ENCODE peak calls at places on chromosomes 7 and 10, in nine cellular contexts. I is activated T-helper 1 cell treated with anti-CD3 and anti-CD28 coated beads, Interleukin-12 subunit alpha, Interleukin-12 subunit beta, Interleukin-2, Interleukin-4 antibody, amounts not matched to agents 30 ng/mL and 10 ng/mL and 1 ng/mL, durations not matched to agents 14 hours and 24 hours and 36 hours; T is activated naive CD4-positive, alpha-beta T cell; X is T follicular helper cell; P is smooth muscle cell of the brain vasculature; U is tibial artery; Q is Kasumi-1; E is mucosa of descending colon; K is dorsolateral prefrontal cortex. C is an unnamed sample.

GRCh38 chr10:27663611-27664010 is 82.0 kb downstream of the MKX start:
- DNase-seq in K (no peak), T (no peak), X (no peak), I (no peak), P (no peak), U (no peak), Q (no peak), E (no peak), C (no peak)

GRCh38 chr10:48981310-48981907 is 41.8 kb upstream of the LRRC18 start:
- DNase-seq in P (peak; percentile 12), Q (no peak), T (no peak), I (peak; percentile 19), U (peak; percentile 74), K (peak; percentile 37), E (peak; percentile 52), X (no peak), C (peak; percentile 47)

GRCh38 chr7:36313607-36314006 is 76.1 kb upstream of the ANLN start:
- DNase-seq in P (no peak), T (no peak), I (no peak), E (no peak), X (no peak), K (no peak), Q (no peak), U (no peak), C (no peak)

GRCh38 chr10:92681306-92681823 is 8.4 kb upstream of the HHEX start:
- DNase-seq in K (no peak), P (no peak), E (no peak), X (no peak), U (no peak), Q (no peak), I (no peak), T (no peak), C (no peak)

GRCh38 chr10:60606343-60607080 is 171.8 kb upstream of the CDK1 start:
- DNase-seq in X (no peak), I (no peak), U (no peak), E (no peak), Q (peak; percentile 78), P (no peak), K (no peak), T (no peak), C (peak; percentile 18)

GRCh38 chr10:102744374-102745051 is 765 bp downstream of the WBP1L start:
- DNase-seq in X (no peak), I (no peak), U (peak; percentile 79), T (no peak), Q (no peak), K (peak; percentile 33), E (peak; percentile 19), P (no peak), C (no peak)

GRCh38 chr7:73828107-73828803 is 2.5 kb upstream of the CLDN4 start:
- DNase-seq in P (no peak), Q (no peak), K (no peak), U (no peak), X (no peak), E (peak; percentile 93), T (no peak), I (no peak), C (peak; percentile 75)

GRCh38 chr10:114427124-114427852 is 23.0 kb upstream of the AFAP1L2 start:
- DNase-seq in X (no peak), Q (no peak), T (no peak), K (no peak), U (no peak), I (no peak), P (peak; percentile 56), E (no peak), C (no peak)

GRCh38 chr7:7913506-7913905 is 55.1 kb upstream of the GLCCI1 start:
- DNase-seq in T (no peak), I (no peak), Q (no peak), E (no peak), X (no peak), K (no peak), P (no peak), U (no peak), C (no peak)

GRCh38 chr7:128035712-128036111 is 4.5 kb upstream of the LRRC4 start:
- DNase-seq in K (no peak), P (no peak), T (no peak), U (no peak), X (no peak), Q (peak; percentile 52), I (no peak), E (no peak), C (peak; percentile 56)

GRCh38 chr7:87316846-87317545 is 28.5 kb upstream of the CROT start:
- DNase-seq in I (no peak), Q (no peak), E (peak; percentile 31), K (no peak), P (peak; percentile 31), T (no peak), X (no peak), U (no peak), C (no peak)

GRCh38 chr10:127968659-127969058 is 61.8 kb downstream of the PTPRE start:
- DNase-seq in X (no peak), U (no peak), Q (no peak), E (no peak), P (no peak), T (no peak), I (no peak), K (no peak), C (no peak)

GRCh38 chr10:65065278-65065677 is 1544.1 kb downstream of the REEP3 start:
- DNase-seq in P (no peak), E (no peak), U (no peak), X (no peak), T (no peak), Q (no peak), K (no peak), I (no peak), C (no peak)

GRCh38 chr7:55070271-55070743 is 51.5 kb downstream of the EGFR start:
- DNase-seq in U (no peak), Q (no peak), K (no peak), P (no peak), E (no peak), T (no peak), I (no peak), X (no peak), C (no peak)

GRCh38 chr7:76231071-76231470 is 29.4 kb downstream of the SRRM3 start:
- DNase-seq in P (no peak), E (no peak), I (no peak), K (no peak), U (no peak), X (no peak), Q (no peak), T (no peak), C (no peak)

C was measured in NB4.